ENCODE peak calls at places on chromosomes 2 and 18, in five cellular contexts. One of them, this sample, is unnamed.

GRCh38 chr2:160269365-160269764 is 69.3 kb upstream of the ITGB6 start:
- DNase-seq in nephron progenitor cell: peak
- DNase-seq in ureter: no peak
- DNase-seq in stimulated activated CD8-positive, alpha-beta memory T cell treated with anti-CD3 and anti-CD28 coated beads, Interleukin-15, amount 100 ng/mL, for 48 hours: no peak
- DNase-seq in BE2C: no peak
- DNase-seq in this sample: no peak

GRCh38 chr18:74388227-74388626 is 68.9 kb downstream of the DIPK1C start:
- DNase-seq in ureter: no peak
- DNase-seq in stimulated activated CD8-positive, alpha-beta memory T cell treated with anti-CD3 and anti-CD28 coated beads, Interleukin-15, amount 100 ng/mL, for 48 hours: no peak
- DNase-seq in nephron progenitor cell: no peak
- DNase-seq in BE2C: no peak
- DNase-seq in this sample: no peak

GRCh38 chr2:120272763-120273481 is 20.3 kb downstream of the RALB start:
- DNase-seq in ureter: no peak
- DNase-seq in nephron progenitor cell: no peak
- DNase-seq in BE2C: no peak
- DNase-seq in stimulated activated CD8-positive, alpha-beta memory T cell treated with anti-CD3 and anti-CD28 coated beads, Interleukin-15, amount 100 ng/mL, for 48 hours: no peak
- DNase-seq in this sample: no peak

GRCh38 chr2:45218931-45219339 is 209.7 kb upstream of the SIX2 start:
- DNase-seq in BE2C: no peak
- DNase-seq in nephron progenitor cell: no peak
- DNase-seq in ureter: no peak
- DNase-seq in stimulated activated CD8-positive, alpha-beta memory T cell treated with anti-CD3 and anti-CD28 coated beads, Interleukin-15, amount 100 ng/mL, for 48 hours: no peak
- DNase-seq in this sample: no peak

GRCh38 chr2:7094113-7094760 is 177.0 kb downstream of the RNF144A start:
- DNase-seq in ureter: no peak
- DNase-seq in stimulated activated CD8-positive, alpha-beta memory T cell treated with anti-CD3 and anti-CD28 coated beads, Interleukin-15, amount 100 ng/mL, for 48 hours: no peak
- DNase-seq in nephron progenitor cell: no peak
- DNase-seq in BE2C: no peak
- DNase-seq in this sample: no peak

GRCh38 chr2:48479923-48480322 is 50.0 kb upstream of the STON1 start:
- DNase-seq in nephron progenitor cell: no peak
- DNase-seq in stimulated activated CD8-positive, alpha-beta memory T cell treated with anti-CD3 and anti-CD28 coated beads, Interleukin-15, amount 100 ng/mL, for 48 hours: no peak
- DNase-seq in ureter: no peak
- DNase-seq in BE2C: no peak
- DNase-seq in this sample: no peak

GRCh38 chr2:31127931-31128330 is 10.3 kb downstream of the GALNT14 start:
- DNase-seq in nephron progenitor cell: no peak
- DNase-seq in stimulated activated CD8-positive, alpha-beta memory T cell treated with anti-CD3 and anti-CD28 coated beads, Interleukin-15, amount 100 ng/mL, for 48 hours: no peak
- DNase-seq in ureter: no peak
- DNase-seq in BE2C: no peak
- DNase-seq in this sample: no peak

GRCh38 chr2:79393806-79394484 is 118.9 kb upstream of the CTNNA2 start:
- DNase-seq in BE2C: peak
- DNase-seq in stimulated activated CD8-positive, alpha-beta memory T cell treated with anti-CD3 and anti-CD28 coated beads, Interleukin-15, amount 100 ng/mL, for 48 hours: no peak
- DNase-seq in nephron progenitor cell: peak
- DNase-seq in ureter: no peak
- DNase-seq in this sample: peak

GRCh38 chr18:6270791-6271216 is 143.9 kb downstream of the L3MBTL4 start:
- DNase-seq in BE2C: no peak
- DNase-seq in stimulated activated CD8-positive, alpha-beta memory T cell treated with anti-CD3 and anti-CD28 coated beads, Interleukin-15, amount 100 ng/mL, for 48 hours: no peak
- DNase-seq in nephron progenitor cell: no peak
- DNase-seq in ureter: no peak
- DNase-seq in this sample: no peak

GRCh38 chr18:59696311-59697235 is 650 bp downstream of the CCBE1 start:
- DNase-seq in ureter: no peak
- DNase-seq in stimulated activated CD8-positive, alpha-beta memory T cell treated with anti-CD3 and anti-CD28 coated beads, Interleukin-15, amount 100 ng/mL, for 48 hours: no peak
- DNase-seq in BE2C: no peak
- DNase-seq in nephron progenitor cell: peak
- DNase-seq in this sample: no peak

GRCh38 chr18:74902170-74902465 is 304.4 kb downstream of the ZNF407 start:
- DNase-seq in ureter: no peak
- DNase-seq in nephron progenitor cell: peak
- DNase-seq in BE2C: no peak
- DNase-seq in stimulated activated CD8-positive, alpha-beta memory T cell treated with anti-CD3 and anti-CD28 coated beads, Interleukin-15, amount 100 ng/mL, for 48 hours: no peak
- DNase-seq in this sample: no peak

GRCh38 chr2:101160454-101160853 is 9.3 kb upstream of the TBC1D8 start:
- DNase-seq in BE2C: no peak
- DNase-seq in stimulated activated CD8-positive, alpha-beta memory T cell treated with anti-CD3 and anti-CD28 coated beads, Interleukin-15, amount 100 ng/mL, for 48 hours: no peak
- DNase-seq in nephron progenitor cell: no peak
- DNase-seq in ureter: no peak
- DNase-seq in this sample: peak

GRCh38 chr2:33123216-33123615 is 176.5 kb downstream of the LTBP1 start:
- DNase-seq in stimulated activated CD8-positive, alpha-beta memory T cell treated with anti-CD3 and anti-CD28 coated beads, Interleukin-15, amount 100 ng/mL, for 48 hours: no peak
- DNase-seq in nephron progenitor cell: no peak
- DNase-seq in BE2C: no peak
- DNase-seq in ureter: no peak
- DNase-seq in this sample: no peak

GRCh38 chr2:80496770-80497169 is 192.2 kb upstream of the LRRTM1 start:
- DNase-seq in stimulated activated CD8-positive, alpha-beta memory T cell treated with anti-CD3 and anti-CD28 coated beads, Interleukin-15, amount 100 ng/mL, for 48 hours: no peak
- DNase-seq in BE2C: no peak
- DNase-seq in ureter: no peak
- DNase-seq in nephron progenitor cell: no peak
- DNase-seq in this sample: peak

GRCh38 chr2:72778410-72778809 is 47.4 kb downstream of the EXOC6B start:
- DNase-seq in stimulated activated CD8-positive, alpha-beta memory T cell treated with anti-CD3 and anti-CD28 coated beads, Interleukin-15, amount 100 ng/mL, for 48 hours: no peak
- DNase-seq in BE2C: no peak
- DNase-seq in nephron progenitor cell: no peak
- DNase-seq in ureter: no peak
- DNase-seq in this sample: peak

GRCh38 chr2:172439911-172440310 is 12.5 kb downstream of the ITGA6 start:
- DNase-seq in stimulated activated CD8-positive, alpha-beta memory T cell treated with anti-CD3 and anti-CD28 coated beads, Interleukin-15, amount 100 ng/mL, for 48 hours: no peak
- DNase-seq in nephron progenitor cell: no peak
- DNase-seq in BE2C: no peak
- DNase-seq in ureter: no peak
- DNase-seq in this sample: no peak

GRCh38 chr2:217105733-217106649 is 246.1 kb upstream of the TNP1 start:
- DNase-seq in nephron progenitor cell: no peak
- DNase-seq in ureter: no peak
- DNase-seq in BE2C: no peak
- DNase-seq in stimulated activated CD8-positive, alpha-beta memory T cell treated with anti-CD3 and anti-CD28 coated beads, Interleukin-15, amount 100 ng/mL, for 48 hours: no peak
- DNase-seq in this sample: peak

GRCh38 chr18:8685914-8686216 is 19.5 kb upstream of the MTCL1 start:
- DNase-seq in stimulated activated CD8-positive, alpha-beta memory T cell treated with anti-CD3 and anti-CD28 coated beads, Interleukin-15, amount 100 ng/mL, for 48 hours: no peak
- DNase-seq in nephron progenitor cell: no peak
- DNase-seq in BE2C: no peak
- DNase-seq in ureter: peak
- DNase-seq in this sample: no peak

GRCh38 chr18:11839556-11839955 is 11.7 kb upstream of the CHMP1B start:
- DNase-seq in nephron progenitor cell: no peak
- DNase-seq in stimulated activated CD8-positive, alpha-beta memory T cell treated with anti-CD3 and anti-CD28 coated beads, Interleukin-15, amount 100 ng/mL, for 48 hours: no peak
- DNase-seq in BE2C: no peak
- DNase-seq in ureter: no peak
- DNase-seq in this sample: no peak

GRCh38 chr2:9141706-9142460 is 64.7 kb upstream of the ASAP2 start:
- DNase-seq in nephron progenitor cell: no peak
- DNase-seq in BE2C: no peak
- DNase-seq in ureter: no peak
- DNase-seq in stimulated activated CD8-positive, alpha-beta memory T cell treated with anti-CD3 and anti-CD28 coated beads, Interleukin-15, amount 100 ng/mL, for 48 hours: no peak
- DNase-seq in this sample: no peak

GRCh38 chr2:53129851-53130250 is 637.8 kb upstream of the CHAC2 start:
- DNase-seq in BE2C: no peak
- DNase-seq in stimulated activated CD8-positive, alpha-beta memory T cell treated with anti-CD3 and anti-CD28 coated beads, Interleukin-15, amount 100 ng/mL, for 48 hours: no peak
- DNase-seq in ureter: no peak
- DNase-seq in nephron progenitor cell: no peak
- DNase-seq in this sample: peak

GRCh38 chr2:118061135-118061955 is 26.9 kb upstream of the INSIG2 start:
- DNase-seq in stimulated activated CD8-positive, alpha-beta memory T cell treated with anti-CD3 and anti-CD28 coated beads, Interleukin-15, amount 100 ng/mL, for 48 hours: no peak
- DNase-seq in ureter: no peak
- DNase-seq in nephron progenitor cell: no peak
- DNase-seq in BE2C: no peak
- DNase-seq in this sample: peak

GRCh38 chr2:109266998-109267854 is 138.2 kb downstream of the SH3RF3 start:
- DNase-seq in ureter: no peak
- DNase-seq in BE2C: no peak
- DNase-seq in nephron progenitor cell: peak
- DNase-seq in stimulated activated CD8-positive, alpha-beta memory T cell treated with anti-CD3 and anti-CD28 coated beads, Interleukin-15, amount 100 ng/mL, for 48 hours: no peak
- DNase-seq in this sample: no peak

This sample was measured in A172.